ENCODE peak calls at places on chromosomes 6 and 20, in nine cellular contexts. Y is body of pancreas; E is thoracic aorta; J is astrocyte of the spinal cord; X is heart left ventricle; I is fibroblast of lung; L is kidney; O is cardiac fibroblast; B is CD8-positive, alpha-beta T cell. K is an unnamed sample.

GRCh38 chr20:25683050-25683449 is 13.6 kb downstream of the ZNF337 start:
- DNase-seq in B (no peak), X (no peak), Y (no peak), J (no peak), I (no peak), L (no peak), O (no peak), E (no peak), K (no peak)

GRCh38 chr6:117264487-117265424 is 602 bp upstream of the VGLL2 start:
- DNase-seq in O (peak), L (no peak), I (peak), X (no peak), Y (no peak), B (no peak), J (no peak), E (no peak), K (no peak)

GRCh38 chr6:87756858-87757257 is 54.8 kb upstream of the AKIRIN2 start:
- DNase-seq in Y (no peak), B (peak), L (no peak), X (no peak), E (no peak), J (peak), I (peak), O (peak), K (peak)

GRCh38 chr6:116229287-116229913 is 24.5 kb downstream of the TSPYL4 start:
- DNase-seq in I (peak), L (peak), E (peak), J (peak), B (no peak), Y (peak), O (peak), X (peak), K (peak)

GRCh38 chr6:167113047-167113446 is 9.8 kb upstream of the CCR6 start:
- DNase-seq in X (no peak), Y (no peak), E (no peak), B (no peak), I (no peak), J (no peak), L (no peak), O (no peak), K (no peak)

GRCh38 chr6:7468382-7469081 is 72.9 kb upstream of the DSP start:
- DNase-seq in I (peak), B (no peak), L (no peak), Y (no peak), X (peak), J (peak), E (no peak), O (peak), K (peak)

GRCh38 chr6:166275714-166276166 is 32.5 kb downstream of the PRR18 start:
- DNase-seq in B (peak), O (peak), Y (peak), E (no peak), X (peak), J (peak), I (peak), L (peak), K (peak)

GRCh38 chr6:13729891-13730290 is 18.3 kb upstream of the RANBP9 start:
- DNase-seq in O (peak), J (peak), X (no peak), Y (no peak), L (no peak), E (no peak), B (no peak), I (peak), K (peak)

GRCh38 chr20:42483694-42484303 is 705.9 kb downstream of the PTPRT start:
- DNase-seq in X (peak), Y (peak), O (no peak), L (no peak), J (no peak), B (no peak), E (no peak), I (no peak), K (no peak)

GRCh38 chr6:166584046-166584679 is 2.3 kb downstream of the RAMACL start:
- DNase-seq in E (no peak), L (no peak), J (no peak), O (no peak), Y (no peak), B (no peak), I (no peak), X (no peak), K (no peak)

GRCh38 chr6:17945111-17945510 is 42.3 kb downstream of the KIF13A start:
- DNase-seq in X (no peak), E (no peak), Y (no peak), L (no peak), O (peak), B (no peak), J (peak), I (no peak), K (peak)

GRCh38 chr6:7247828-7248227 is 65.2 kb downstream of the SSR1 start:
- DNase-seq in O (no peak), X (no peak), E (no peak), I (no peak), J (no peak), Y (peak), B (no peak), L (peak), K (no peak)

GRCh38 chr6:28565823-28566526 is 40.3 kb downstream of the GPX5 start:
- DNase-seq in I (no peak), O (no peak), L (no peak), B (no peak), X (no peak), Y (no peak), J (no peak), E (no peak), K (no peak)

GRCh38 chr6:105449756-105450390 is 47.0 kb upstream of the PREP start:
- DNase-seq in B (no peak), I (no peak), L (no peak), Y (no peak), J (peak), E (no peak), O (no peak), X (no peak), K (no peak)

GRCh38 chr6:126054258-126054702 is 67.9 kb downstream of the TRMT11 start:
- DNase-seq in L (no peak), E (no peak), B (no peak), I (no peak), J (no peak), Y (peak), X (no peak), O (no peak), K (peak)

GRCh38 chr6:52497652-52498408 is 77.7 kb downstream of the EFHC1 start:
- DNase-seq in I (peak), O (peak), E (no peak), X (peak), L (no peak), B (no peak), Y (no peak), J (peak), K (peak)

GRCh38 chr20:45041464-45042337 is 59.2 kb downstream of the KCNS1 start:
- DNase-seq in L (no peak), I (peak), B (no peak), X (no peak), Y (no peak), J (peak), E (no peak), O (peak), K (peak)

GRCh38 chr6:111721677-111722219 is 116.1 kb upstream of the TRAF3IP2 start:
- DNase-seq in Y (peak), E (no peak), O (peak), J (peak), I (peak), L (no peak), B (no peak), X (peak), K (peak)

GRCh38 chr6:90385914-90386313 is 89.3 kb upstream of the BACH2 start:
- DNase-seq in Y (no peak), I (no peak), J (no peak), O (no peak), X (no peak), E (no peak), B (no peak), L (no peak), K (peak)

GRCh38 chr6:156942266-156942665 is 165.1 kb downstream of the ARID1B start:
- DNase-seq in O (no peak), B (no peak), Y (no peak), E (no peak), X (no peak), I (no peak), L (no peak), J (no peak), K (no peak)

GRCh38 chr6:112415366-112415765 is 68.2 kb downstream of the RFPL4B start:
- DNase-seq in Y (no peak), I (no peak), O (no peak), E (no peak), X (no peak), J (no peak), B (no peak), L (no peak), K (no peak)

GRCh38 chr6:130783416-130784107 is 43.6 kb upstream of the SMLR1 start:
- DNase-seq in X (no peak), J (no peak), L (no peak), B (no peak), Y (no peak), I (peak), O (no peak), E (no peak), K (peak)

GRCh38 chr6:4388675-4389074 is 253.3 kb upstream of the ECI2 start:
- DNase-seq in Y (no peak), B (no peak), X (no peak), L (no peak), E (no peak), I (no peak), O (peak), J (no peak), K (no peak)

GRCh38 chr6:122049341-122049740 is 350.1 kb upstream of the HSF2 start:
- DNase-seq in B (no peak), O (peak), L (no peak), Y (no peak), E (no peak), X (peak), I (peak), J (peak), K (peak)

GRCh38 chr6:54404791-54405190 is 96.5 kb downstream of the TINAG start:
- DNase-seq in B (no peak), Y (no peak), E (no peak), J (no peak), I (peak), X (no peak), O (no peak), L (no peak), K (peak)

GRCh38 chr20:30505566-30505965 is 751.9 kb upstream of the DEFB115 start:
- DNase-seq in J (no peak), B (no peak), Y (no peak), O (no peak), L (no peak), I (no peak), X (no peak), E (no peak), K (no peak)

GRCh38 chr6:32945953-32946352 is 5.1 kb upstream of the HLA-DMB start:
- DNase-seq in X (no peak), Y (no peak), E (no peak), I (no peak), O (no peak), B (no peak), L (no peak), J (no peak), K (no peak)
- H3K4me3 ChIP-seq in X (no peak), Y (no peak), E (no peak), I (no peak), O (no peak), B (no peak), L (no peak), J (no peak), K (no peak)

GRCh38 chr6:22248513-22249308 is 48.1 kb downstream of the PRL start:
- DNase-seq in X (no peak), E (no peak), O (peak), I (peak), J (peak), Y (no peak), L (no peak), B (no peak), K (peak)
- TF ChIP-seq CTCF in X (no peak), E (no peak), O (no peak), I (no peak), J (no peak), Y (no peak), L (no peak), B (no peak), K (no peak)

DNA sequence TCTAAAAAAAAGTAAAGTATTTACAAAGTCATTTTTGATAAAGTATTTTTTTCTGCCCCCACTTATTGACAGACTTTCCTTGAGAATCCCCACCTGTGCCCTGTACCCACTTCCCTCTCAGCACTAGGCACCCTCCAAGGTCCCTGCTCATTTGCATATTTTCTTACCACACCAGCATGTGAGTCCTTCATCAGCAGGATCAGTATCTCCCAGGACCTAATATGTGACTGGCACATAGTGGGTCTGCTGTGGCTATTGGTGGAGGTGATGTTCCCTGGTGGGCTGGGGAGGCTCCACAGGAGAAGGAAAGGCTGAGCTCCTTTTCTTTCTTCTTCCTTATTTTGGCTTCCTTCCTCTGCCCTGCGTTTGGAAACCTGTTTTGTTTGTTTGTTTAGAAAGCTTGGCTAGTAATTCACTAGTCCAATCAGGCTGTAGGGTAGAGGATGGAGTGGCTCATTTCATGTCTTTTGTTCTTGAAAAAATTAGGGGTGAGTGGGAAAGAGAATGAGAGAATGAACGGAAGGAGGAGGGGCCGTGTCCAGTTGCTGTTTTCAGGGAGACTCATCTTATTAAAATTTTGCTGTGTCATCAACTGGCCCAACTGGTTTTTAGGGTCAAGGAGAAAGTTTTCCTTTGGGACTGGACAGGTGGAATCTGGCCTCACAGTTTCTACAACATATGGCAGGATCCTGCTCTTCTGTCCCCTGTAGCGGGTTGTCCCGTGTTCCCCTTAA is 2.8 kb upstream of the RNF24 start:
- DNase-seq in J (no peak), E (no peak), I (no peak), B (no peak), O (peak), Y (no peak), X (no peak), L (no peak), K (peak)
- H3K4me3 ChIP-seq in J (no peak), E (no peak), I (no peak), B (no peak), O (no peak), Y (no peak), X (no peak), L (no peak), K (no peak)

GRCh38 chr20:48171071-48171470 is 385.8 kb upstream of the SULF2 start:
- DNase-seq in L (no peak), I (no peak), Y (no peak), B (no peak), X (no peak), E (no peak), J (no peak), O (no peak), K (no peak)
- TF ChIP-seq CTCF in L (no peak), I (no peak), Y (no peak), B (no peak), X (no peak), E (no peak), J (no peak), O (no peak), K (no peak)

GRCh38 chr6:157983439-157984119 is 1.9 kb downstream of the SYNJ2 start:
- DNase-seq in E (no peak), I (peak), O (no peak), X (no peak), J (peak), B (no peak), Y (no peak), L (no peak), K (peak)

GRCh38 chr6:157984165-157984564 is 2.5 kb downstream of the SYNJ2 start:
- DNase-seq in X (no peak), B (no peak), J (no peak), I (no peak), Y (no peak), E (no peak), O (no peak), L (no peak), K (no peak)

GRCh38 chr6:157987788-157988699 is 6.4 kb downstream of the SYNJ2 start:
- DNase-seq in O (no peak), X (no peak), J (no peak), Y (no peak), I (no peak), E (no peak), B (no peak), L (no peak), K (no peak)

GRCh38 chr6:157984686-157985225 is 3.1 kb downstream of the SYNJ2 start:
- DNase-seq in J (no peak), O (no peak), B (no peak), X (no peak), L (no peak), I (no peak), Y (no peak), E (no peak), K (no peak)

GRCh38 chr6:157985378-157986155 is 3.9 kb downstream of the SYNJ2 start:
- DNase-seq in Y (peak), L (no peak), J (no peak), B (no peak), O (no peak), X (no peak), I (no peak), E (no peak), K (no peak)
- H3K4me3 ChIP-seq in Y (no peak), L (no peak), J (peak), B (no peak), O (no peak), X (no peak), I (no peak), E (no peak), K (no peak)

DNA sequence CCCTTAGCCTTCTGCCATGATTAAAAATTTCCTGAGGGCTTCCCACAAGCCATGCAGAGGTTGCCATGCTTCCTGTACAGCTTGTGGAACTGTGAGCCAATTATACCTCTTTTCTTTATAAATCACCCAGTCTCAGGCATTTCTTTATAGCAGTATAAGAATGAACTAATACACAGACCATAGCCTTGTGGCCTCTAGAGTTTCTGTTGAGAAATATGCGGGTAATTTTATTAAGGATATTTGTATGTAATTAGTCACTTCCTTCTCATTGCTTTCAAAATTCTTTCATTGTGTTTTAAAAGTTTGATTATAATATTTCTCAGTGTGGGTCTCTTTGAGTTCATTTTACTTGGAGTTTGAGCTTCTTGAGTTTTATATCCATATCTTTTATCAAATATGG is 484.9 kb downstream of the COL12A1 start:
- DNase-seq in Y (no peak), B (no peak), J (no peak), O (peak), L (no peak), E (no peak), X (no peak), I (no peak), K (no peak)
- TF ChIP-seq CTCF in Y (no peak), B (no peak), J (no peak), O (no peak), L (no peak), E (no peak), X (no peak), I (no peak), K (no peak)

DNA sequence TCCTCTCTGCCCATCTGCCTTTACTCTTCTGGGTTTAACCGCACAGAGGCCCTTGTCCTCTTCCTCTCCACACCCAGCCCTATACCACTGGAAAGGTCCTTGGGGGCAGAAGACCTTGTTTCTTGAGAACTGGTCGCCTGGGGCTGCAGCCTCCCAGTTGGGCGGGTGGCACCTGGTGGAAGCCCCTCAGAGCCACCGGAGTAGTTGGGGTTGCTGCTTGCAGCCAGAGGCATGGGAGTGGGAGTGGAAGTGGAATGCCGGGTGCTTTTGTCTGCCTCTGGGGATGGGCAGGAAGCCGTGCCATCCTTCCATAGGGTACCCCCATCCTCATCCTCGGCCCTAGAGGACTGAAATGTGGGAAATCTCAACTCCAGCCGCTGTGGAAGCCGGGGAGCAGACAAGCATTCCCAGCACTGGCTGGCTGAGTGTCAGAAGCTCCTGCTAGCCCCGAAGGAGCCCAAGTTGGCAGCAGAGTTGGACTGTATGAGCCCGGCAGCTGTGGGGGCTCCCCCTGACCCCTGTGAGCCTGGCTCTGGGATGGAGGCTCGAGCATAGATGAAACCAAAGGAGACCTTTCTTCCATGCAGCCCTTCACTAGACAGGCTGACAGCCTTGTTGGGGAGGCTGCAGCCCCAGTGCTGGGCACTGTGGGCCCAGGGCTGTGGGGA is 1.2 kb downstream of the VSTM2L start:
- DNase-seq in L (no peak), J (no peak), O (no peak), Y (no peak), B (no peak), X (no peak), I (no peak), E (no peak), K (no peak)
- H3K4me3 ChIP-seq in L (no peak), J (peak), O (peak), Y (no peak), B (no peak), X (no peak), I (no peak), E (no peak), K (no peak)

GRCh38 chr20:61879694-61880093 is 186.0 kb downstream of the TAF4 start:
- DNase-seq in I (no peak), X (no peak), J (no peak), L (no peak), O (no peak), E (no peak), Y (no peak), B (no peak), K (no peak)
- TF ChIP-seq CTCF in I (no peak), X (no peak), J (no peak), L (no peak), O (no peak), E (no peak), Y (no peak), B (no peak), K (no peak)

K was measured in fibroblast of mammary gland.